ENCODE peak calls at places on chromosomes 4 and X, in ten cellular contexts. One of them, this sample, is unnamed.
A peak's percentile ranks its signal among the peaks of the same experiment; 100 is the strongest.

GRCh38 chr4:152825336-152825735 is 45.6 kb downstream of the ARFIP1 start:
- DNase-seq in HepG2: no peak
- DNase-seq in IMR-90: no peak
- DNase-seq in K562: no peak
- DNase-seq in GM23338: no peak
- DNase-seq in neural progenitor cell: no peak
- DNase-seq in mammary epithelial cell: no peak
- DNase-seq in PC-3: no peak
- DNase-seq in keratinocyte: no peak
- DNase-seq in astrocyte: no peak
- DNase-seq in this sample: no peak

GRCh38 chrX:129719931-129720520 is 18.8 kb upstream of the XPNPEP2 start:
- DNase-seq in HepG2: no peak
- DNase-seq in IMR-90: no peak
- DNase-seq in K562: no peak
- DNase-seq in GM23338: no peak
- DNase-seq in neural progenitor cell: no peak
- DNase-seq in mammary epithelial cell: no peak
- DNase-seq in PC-3: peak; percentile 32
- DNase-seq in keratinocyte: no peak
- DNase-seq in astrocyte: peak; percentile 4
- DNase-seq in this sample: peak; percentile 27

GRCh38 chr4:177246636-177247584 is 62.8 kb upstream of the NEIL3 start:
- DNase-seq in HepG2: no peak
- DNase-seq in IMR-90: peak; percentile 80
- DNase-seq in K562: no peak
- DNase-seq in GM23338: no peak
- DNase-seq in neural progenitor cell: no peak
- DNase-seq in mammary epithelial cell: no peak
- DNase-seq in PC-3: peak; percentile 28
- DNase-seq in keratinocyte: no peak
- DNase-seq in astrocyte: peak; percentile 49
- DNase-seq in this sample: peak; percentile 78

GRCh38 chr4:104909376-104909775 is 237.3 kb upstream of the TET2 start:
- DNase-seq in HepG2: no peak
- DNase-seq in IMR-90: no peak
- DNase-seq in K562: no peak
- DNase-seq in GM23338: no peak
- DNase-seq in neural progenitor cell: no peak
- DNase-seq in mammary epithelial cell: no peak
- DNase-seq in PC-3: no peak
- DNase-seq in keratinocyte: no peak
- DNase-seq in astrocyte: no peak
- DNase-seq in this sample: no peak

GRCh38 chr4:165873298-165874071 is 448 bp downstream of the TLL1 start:
- DNase-seq in HepG2: peak; percentile 3
- DNase-seq in IMR-90: no peak
- DNase-seq in K562: no peak
- DNase-seq in GM23338: peak; percentile 60
- DNase-seq in neural progenitor cell: peak; percentile 78
- DNase-seq in mammary epithelial cell: peak; percentile 56
- DNase-seq in PC-3: peak; percentile 44
- DNase-seq in keratinocyte: no peak
- DNase-seq in astrocyte: peak; percentile 13
- DNase-seq in this sample: peak; percentile 35

GRCh38 chr4:73434311-73434710 is 1.7 kb upstream of the AFP start:
- DNase-seq in HepG2: peak; percentile 45
- DNase-seq in IMR-90: peak; percentile 7
- DNase-seq in K562: peak; percentile 22
- DNase-seq in GM23338: peak; percentile 65
- DNase-seq in neural progenitor cell: peak; percentile 21
- DNase-seq in mammary epithelial cell: no peak
- DNase-seq in PC-3: peak; percentile 48
- DNase-seq in keratinocyte: no peak
- DNase-seq in astrocyte: no peak
- DNase-seq in this sample: peak; percentile 3

GRCh38 chr4:141275834-141276233 is 55.1 kb downstream of the ZNF330 start:
- DNase-seq in HepG2: no peak
- DNase-seq in IMR-90: peak; percentile 94
- DNase-seq in K562: no peak
- DNase-seq in GM23338: no peak
- DNase-seq in neural progenitor cell: no peak
- DNase-seq in mammary epithelial cell: no peak
- DNase-seq in PC-3: peak; percentile 55
- DNase-seq in keratinocyte: no peak
- DNase-seq in astrocyte: peak; percentile 99
- DNase-seq in this sample: peak; percentile 54

GRCh38 chr4:8274772-8275241 is 5.3 kb downstream of the HTRA3 start:
- DNase-seq in HepG2: no peak
- DNase-seq in IMR-90: peak; percentile 93
- DNase-seq in K562: no peak
- DNase-seq in GM23338: no peak
- DNase-seq in neural progenitor cell: peak; percentile 95
- DNase-seq in mammary epithelial cell: peak; percentile 17
- DNase-seq in PC-3: no peak
- DNase-seq in keratinocyte: no peak
- DNase-seq in astrocyte: peak; percentile 84
- DNase-seq in this sample: peak; percentile 94

GRCh38 chr4:53987761-53988171 is 76.6 kb downstream of the CHIC2 start:
- DNase-seq in HepG2: peak; percentile 16
- DNase-seq in IMR-90: peak; percentile 81
- DNase-seq in K562: no peak
- DNase-seq in GM23338: no peak
- DNase-seq in neural progenitor cell: no peak
- DNase-seq in mammary epithelial cell: peak; percentile 88
- DNase-seq in PC-3: peak; percentile 70
- DNase-seq in keratinocyte: peak; percentile 38
- DNase-seq in astrocyte: peak; percentile 78
- DNase-seq in this sample: peak; percentile 47

GRCh38 chrX:12867746-12868145 is 874 bp downstream of the TLR7 start:
- DNase-seq in HepG2: no peak
- DNase-seq in IMR-90: no peak
- DNase-seq in K562: no peak
- DNase-seq in GM23338: no peak
- DNase-seq in neural progenitor cell: no peak
- DNase-seq in mammary epithelial cell: peak; percentile 18
- DNase-seq in PC-3: no peak
- DNase-seq in keratinocyte: no peak
- DNase-seq in astrocyte: no peak
- DNase-seq in this sample: no peak

GRCh38 chr4:32768664-32769389 is 2048.7 kb downstream of the PCDH7 start:
- DNase-seq in HepG2: peak; percentile 42
- DNase-seq in IMR-90: no peak
- DNase-seq in K562: no peak
- DNase-seq in GM23338: no peak
- DNase-seq in neural progenitor cell: no peak
- DNase-seq in mammary epithelial cell: no peak
- DNase-seq in PC-3: no peak
- DNase-seq in keratinocyte: no peak
- DNase-seq in astrocyte: no peak
- DNase-seq in this sample: no peak

GRCh38 chr4:142164767-142165500 is 528.6 kb downstream of the IL15 start:
- DNase-seq in HepG2: no peak
- DNase-seq in IMR-90: no peak
- DNase-seq in K562: no peak
- DNase-seq in GM23338: no peak
- DNase-seq in neural progenitor cell: no peak
- DNase-seq in mammary epithelial cell: no peak
- DNase-seq in PC-3: no peak
- DNase-seq in keratinocyte: no peak
- DNase-seq in astrocyte: no peak
- DNase-seq in this sample: no peak

GRCh38 chr4:119735136-119735770 is 106.6 kb upstream of the PDE5A start:
- DNase-seq in HepG2: no peak
- DNase-seq in IMR-90: peak; percentile 99
- DNase-seq in K562: no peak
- DNase-seq in GM23338: no peak
- DNase-seq in neural progenitor cell: no peak
- DNase-seq in mammary epithelial cell: peak; percentile 78
- DNase-seq in PC-3: peak; percentile 89
- DNase-seq in keratinocyte: no peak
- DNase-seq in astrocyte: peak; percentile 99
- DNase-seq in this sample: peak; percentile 99

GRCh38 chr4:143410015-143410414 is 73.3 kb downstream of the GAB1 start:
- DNase-seq in HepG2: no peak
- DNase-seq in IMR-90: no peak
- DNase-seq in K562: no peak
- DNase-seq in GM23338: no peak
- DNase-seq in neural progenitor cell: no peak
- DNase-seq in mammary epithelial cell: no peak
- DNase-seq in PC-3: no peak
- DNase-seq in keratinocyte: no peak
- DNase-seq in astrocyte: no peak
- DNase-seq in this sample: no peak

GRCh38 chr4:104986306-104986705 is 160.4 kb upstream of the TET2 start:
- DNase-seq in HepG2: no peak
- DNase-seq in IMR-90: no peak
- DNase-seq in K562: no peak
- DNase-seq in GM23338: no peak
- DNase-seq in neural progenitor cell: no peak
- DNase-seq in mammary epithelial cell: no peak
- DNase-seq in PC-3: no peak
- DNase-seq in keratinocyte: no peak
- DNase-seq in astrocyte: no peak
- DNase-seq in this sample: no peak

GRCh38 chrX:112738347-112739033 is 58.8 kb upstream of the LHFPL1 start:
- DNase-seq in HepG2: no peak
- DNase-seq in IMR-90: peak; percentile 41
- DNase-seq in K562: no peak
- DNase-seq in GM23338: no peak
- DNase-seq in neural progenitor cell: no peak
- DNase-seq in mammary epithelial cell: no peak
- DNase-seq in PC-3: no peak
- DNase-seq in keratinocyte: no peak
- DNase-seq in astrocyte: no peak
- DNase-seq in this sample: no peak

GRCh38 chr4:44354172-44354571 is 94.4 kb downstream of the KCTD8 start:
- DNase-seq in HepG2: no peak
- DNase-seq in IMR-90: no peak
- DNase-seq in K562: no peak
- DNase-seq in GM23338: no peak
- DNase-seq in neural progenitor cell: no peak
- DNase-seq in mammary epithelial cell: no peak
- DNase-seq in PC-3: no peak
- DNase-seq in keratinocyte: no peak
- DNase-seq in astrocyte: no peak
- DNase-seq in this sample: no peak

GRCh38 chrX:3184176-3184930 is 143.1 kb downstream of the ARSF start:
- DNase-seq in HepG2: peak; percentile 73
- DNase-seq in IMR-90: peak; percentile 94
- DNase-seq in K562: no peak
- DNase-seq in GM23338: no peak
- DNase-seq in neural progenitor cell: no peak
- DNase-seq in mammary epithelial cell: no peak
- DNase-seq in PC-3: no peak
- DNase-seq in keratinocyte: no peak
- DNase-seq in astrocyte: peak; percentile 93
- DNase-seq in this sample: peak; percentile 92

DNA sequence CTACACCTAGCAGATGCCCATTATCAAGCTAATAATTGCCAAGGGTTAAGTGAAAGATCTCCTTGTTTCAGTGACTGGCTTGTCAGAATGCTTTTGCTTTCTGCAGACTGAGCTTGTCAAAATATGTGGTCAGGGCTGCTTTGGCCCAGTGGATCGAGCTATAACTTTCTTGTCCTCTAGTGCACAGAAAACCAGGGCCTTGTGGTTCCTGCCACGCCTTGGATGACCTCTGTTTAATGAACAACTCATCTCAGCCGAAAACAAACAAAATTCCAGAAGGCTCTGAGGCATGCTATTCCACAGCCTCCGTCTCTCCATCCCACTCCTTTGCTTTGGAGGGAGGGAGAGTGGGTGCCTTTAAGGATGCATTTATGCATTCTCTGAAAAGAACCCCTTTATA is 11.3 kb downstream of the EVC start:
- DNase-seq in HepG2: peak; percentile 86
- DNase-seq in IMR-90: peak; percentile 70
- DNase-seq in K562: no peak
- DNase-seq in GM23338: no peak
- DNase-seq in neural progenitor cell: no peak
- DNase-seq in mammary epithelial cell: no peak
- DNase-seq in PC-3: peak; percentile 76
- DNase-seq in keratinocyte: no peak
- DNase-seq in astrocyte: peak; percentile 38
- DNase-seq in this sample: peak; percentile 43
- H3K4me2 ChIP-seq in HepG2: peak overlapping the region; percentile 73
- H3K4me2 ChIP-seq in IMR-90: peak overlapping the region; percentile 28
- H3K4me2 ChIP-seq in K562: no peak overlapping the region
- H3K4me2 ChIP-seq in GM23338: no peak overlapping the region
- H3K4me2 ChIP-seq in neural progenitor cell: no peak overlapping the region
- H3K4me2 ChIP-seq in mammary epithelial cell: no peak overlapping the region
- H3K4me2 ChIP-seq in PC-3: peak overlapping the region; percentile 66
- H3K4me2 ChIP-seq in keratinocyte: no peak overlapping the region
- H3K4me2 ChIP-seq in astrocyte: peak overlapping the region; percentile 24
- H3K4me2 ChIP-seq in this sample: peak overlapping the region; percentile 23

GRCh38 chrX:63430026-63430425 is 78.9 kb upstream of the SPIN4 start:
- DNase-seq in HepG2: no peak
- DNase-seq in IMR-90: no peak
- DNase-seq in K562: no peak
- DNase-seq in GM23338: peak; percentile 59
- DNase-seq in neural progenitor cell: no peak
- DNase-seq in mammary epithelial cell: no peak
- DNase-seq in PC-3: no peak
- DNase-seq in keratinocyte: no peak
- DNase-seq in astrocyte: no peak
- DNase-seq in this sample: no peak
- TF ChIP-seq CTCF in HepG2: no peak
- TF ChIP-seq CTCF in IMR-90: no peak
- TF ChIP-seq CTCF in K562: no peak
- TF ChIP-seq CTCF in GM23338: peak; percentile 49
- TF ChIP-seq CTCF in neural progenitor cell: peak; percentile 21
- TF ChIP-seq CTCF in mammary epithelial cell: no peak
- TF ChIP-seq CTCF in PC-3: no peak
- TF ChIP-seq CTCF in keratinocyte: no peak
- TF ChIP-seq CTCF in astrocyte: no peak
- TF ChIP-seq CTCF in this sample: no peak

GRCh38 chrX:37684918-37685317 is 673 bp upstream of the XK start:
- DNase-seq in HepG2: no peak
- DNase-seq in IMR-90: no peak
- DNase-seq in K562: no peak
- DNase-seq in GM23338: no peak
- DNase-seq in neural progenitor cell: no peak
- DNase-seq in mammary epithelial cell: no peak
- DNase-seq in PC-3: peak; percentile 18
- DNase-seq in keratinocyte: no peak
- DNase-seq in astrocyte: no peak
- DNase-seq in this sample: no peak
- H3K4me2 ChIP-seq in HepG2: no peak overlapping the region
- H3K4me2 ChIP-seq in IMR-90: no peak overlapping the region
- H3K4me2 ChIP-seq in K562: peak overlapping the region; percentile 57
- H3K4me2 ChIP-seq in GM23338: peak overlapping the region; percentile 45
- H3K4me2 ChIP-seq in neural progenitor cell: peak overlapping the region; percentile 64
- H3K4me2 ChIP-seq in mammary epithelial cell: no peak overlapping the region
- H3K4me2 ChIP-seq in PC-3: peak overlapping the region; percentile 90
- H3K4me2 ChIP-seq in keratinocyte: no peak overlapping the region
- H3K4me2 ChIP-seq in astrocyte: peak overlapping the region; percentile 85
- H3K4me2 ChIP-seq in this sample: no peak overlapping the region

DNA sequence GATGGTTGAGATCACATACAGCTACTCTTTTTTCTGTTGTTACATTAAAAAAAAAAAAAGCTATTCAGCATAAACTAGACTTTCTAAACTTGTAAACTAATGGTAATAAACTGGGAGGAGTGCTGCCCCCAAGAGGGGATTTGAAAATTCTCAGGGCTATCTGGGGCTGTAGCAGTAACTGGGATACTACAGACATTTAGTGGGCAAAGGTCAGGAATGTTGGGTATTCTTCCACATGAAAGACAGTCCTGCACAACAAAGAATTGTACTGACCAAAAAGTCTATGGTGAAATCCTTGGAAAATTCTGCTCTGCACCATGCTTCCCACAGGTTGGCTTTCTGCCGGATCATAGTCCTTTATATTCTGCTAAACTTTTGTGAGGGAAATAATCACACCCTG is 232.6 kb upstream of the BOD1L1 start:
- DNase-seq in HepG2: peak; percentile 60
- DNase-seq in IMR-90: no peak
- DNase-seq in K562: no peak
- DNase-seq in GM23338: peak; percentile 65
- DNase-seq in neural progenitor cell: peak; percentile 42
- DNase-seq in mammary epithelial cell: no peak
- DNase-seq in PC-3: peak; percentile 7
- DNase-seq in keratinocyte: no peak
- DNase-seq in astrocyte: no peak
- DNase-seq in this sample: no peak
- TF ChIP-seq CTCF in HepG2: peak; percentile 27
- TF ChIP-seq CTCF in IMR-90: no peak
- TF ChIP-seq CTCF in K562: no peak
- TF ChIP-seq CTCF in GM23338: peak; percentile 78
- TF ChIP-seq CTCF in neural progenitor cell: peak; percentile 52
- TF ChIP-seq CTCF in mammary epithelial cell: peak; percentile 36
- TF ChIP-seq CTCF in PC-3: peak; percentile 40
- TF ChIP-seq CTCF in keratinocyte: peak; percentile 14
- TF ChIP-seq CTCF in astrocyte: no peak
- TF ChIP-seq CTCF in this sample: no peak